ENCODE peak calls at places on chromosome 13, in six cellular contexts. One of them, this sample, is unnamed.
A peak's percentile ranks its signal among the peaks of the same experiment; 100 is the strongest.

GRCh38 chr13:50156140-50156539 is 140.9 kb downstream of the KCNRG start:
- DNase-seq in PC-3: no peak
- DNase-seq in fibroblast of the aortic adventitia: peak; percentile 67
- DNase-seq in foreskin keratinocyte: peak; percentile 44
- DNase-seq in brain microvascular endothelial cell: peak; percentile 64
- DNase-seq in omental fat pad: no peak
- DNase-seq in this sample: no peak

GRCh38 chr13:48160879-48161278 is 66.0 kb upstream of the MED4 start:
- DNase-seq in PC-3: peak; percentile 44
- DNase-seq in fibroblast of the aortic adventitia: peak; percentile 67
- DNase-seq in foreskin keratinocyte: peak; percentile 76
- DNase-seq in brain microvascular endothelial cell: peak; percentile 18
- DNase-seq in omental fat pad: no peak
- DNase-seq in this sample: no peak

GRCh38 chr13:33363328-33363727 is 77.8 kb upstream of the STARD13 start:
- DNase-seq in PC-3: no peak
- DNase-seq in fibroblast of the aortic adventitia: no peak
- DNase-seq in foreskin keratinocyte: no peak
- DNase-seq in brain microvascular endothelial cell: no peak
- DNase-seq in omental fat pad: no peak
- DNase-seq in this sample: no peak

GRCh38 chr13:109818136-109818535 is 31.8 kb upstream of the IRS2 start:
- DNase-seq in PC-3: no peak
- DNase-seq in fibroblast of the aortic adventitia: no peak
- DNase-seq in foreskin keratinocyte: peak; percentile 82
- DNase-seq in brain microvascular endothelial cell: no peak
- DNase-seq in omental fat pad: no peak
- DNase-seq in this sample: no peak

GRCh38 chr13:51105046-51105445 is 6.0 kb downstream of the C13orf42 start:
- DNase-seq in PC-3: no peak
- DNase-seq in fibroblast of the aortic adventitia: no peak
- DNase-seq in foreskin keratinocyte: no peak
- DNase-seq in brain microvascular endothelial cell: no peak
- DNase-seq in omental fat pad: no peak
- DNase-seq in this sample: no peak

GRCh38 chr13:23433171-23434153 is at the start of gene SACS:
- DNase-seq in PC-3: peak; percentile 17
- DNase-seq in fibroblast of the aortic adventitia: peak; percentile 19
- DNase-seq in foreskin keratinocyte: no peak
- DNase-seq in brain microvascular endothelial cell: peak; percentile 55
- DNase-seq in omental fat pad: no peak
- DNase-seq in this sample: peak; percentile 78

GRCh38 chr13:51726446-51727185 is 77.3 kb downstream of the DHRS12 start:
- DNase-seq in PC-3: no peak
- DNase-seq in fibroblast of the aortic adventitia: peak; percentile 95
- DNase-seq in foreskin keratinocyte: no peak
- DNase-seq in brain microvascular endothelial cell: no peak
- DNase-seq in omental fat pad: no peak
- DNase-seq in this sample: no peak

GRCh38 chr13:29594310-29594709 is 1.2 kb downstream of the SLC7A1 start:
- DNase-seq in PC-3: peak; percentile 68
- DNase-seq in fibroblast of the aortic adventitia: peak; percentile 79
- DNase-seq in foreskin keratinocyte: peak; percentile 92
- DNase-seq in brain microvascular endothelial cell: peak; percentile 84
- DNase-seq in omental fat pad: no peak
- DNase-seq in this sample: peak; percentile 37

GRCh38 chr13:77139311-77139710 is 112.4 kb upstream of the FBXL3 start:
- DNase-seq in PC-3: no peak
- DNase-seq in fibroblast of the aortic adventitia: no peak
- DNase-seq in foreskin keratinocyte: no peak
- DNase-seq in brain microvascular endothelial cell: peak; percentile 7
- DNase-seq in omental fat pad: no peak
- DNase-seq in this sample: no peak

GRCh38 chr13:75713852-75714251 is 77.7 kb downstream of the LMO7 start:
- DNase-seq in PC-3: no peak
- DNase-seq in fibroblast of the aortic adventitia: no peak
- DNase-seq in foreskin keratinocyte: no peak
- DNase-seq in brain microvascular endothelial cell: no peak
- DNase-seq in omental fat pad: no peak
- DNase-seq in this sample: no peak

GRCh38 chr13:47397739-47398138 is 500.9 kb upstream of the HTR2A start:
- DNase-seq in PC-3: peak; percentile 65
- DNase-seq in fibroblast of the aortic adventitia: peak; percentile 80
- DNase-seq in foreskin keratinocyte: peak; percentile 59
- DNase-seq in brain microvascular endothelial cell: peak; percentile 51
- DNase-seq in omental fat pad: no peak
- DNase-seq in this sample: no peak

GRCh38 chr13:46170687-46171086 is 11.3 kb downstream of the LCP1 start:
- DNase-seq in PC-3: no peak
- DNase-seq in fibroblast of the aortic adventitia: no peak
- DNase-seq in foreskin keratinocyte: no peak
- DNase-seq in brain microvascular endothelial cell: no peak
- DNase-seq in omental fat pad: no peak
- DNase-seq in this sample: no peak

GRCh38 chr13:109783815-109784589 is 2.4 kb downstream of the IRS2 start:
- DNase-seq in PC-3: no peak
- DNase-seq in fibroblast of the aortic adventitia: no peak
- DNase-seq in foreskin keratinocyte: no peak
- DNase-seq in brain microvascular endothelial cell: no peak
- DNase-seq in omental fat pad: no peak
- DNase-seq in this sample: peak; percentile 41

GRCh38 chr13:50826035-50826434 is 17.5 kb downstream of the DLEU7 start:
- DNase-seq in PC-3: no peak
- DNase-seq in fibroblast of the aortic adventitia: no peak
- DNase-seq in foreskin keratinocyte: no peak
- DNase-seq in brain microvascular endothelial cell: no peak
- DNase-seq in omental fat pad: no peak
- DNase-seq in this sample: no peak

GRCh38 chr13:100674363-100674847 is at the start of gene TMTC4:
- DNase-seq in PC-3: no peak
- DNase-seq in fibroblast of the aortic adventitia: no peak
- DNase-seq in foreskin keratinocyte: no peak
- DNase-seq in brain microvascular endothelial cell: no peak
- DNase-seq in omental fat pad: no peak
- DNase-seq in this sample: peak; percentile 69

GRCh38 chr13:69477451-69477850 is 630.2 kb upstream of the ATXN8OS start:
- DNase-seq in PC-3: no peak
- DNase-seq in fibroblast of the aortic adventitia: no peak
- DNase-seq in foreskin keratinocyte: no peak
- DNase-seq in brain microvascular endothelial cell: no peak
- DNase-seq in omental fat pad: no peak
- DNase-seq in this sample: no peak
- TF ChIP-seq CTCF in PC-3: no peak
- TF ChIP-seq CTCF in fibroblast of the aortic adventitia: no peak
- TF ChIP-seq CTCF in foreskin keratinocyte: no peak
- TF ChIP-seq CTCF in brain microvascular endothelial cell: no peak
- TF ChIP-seq CTCF in omental fat pad: no peak
- TF ChIP-seq CTCF in this sample: no peak

GRCh38 chr13:98761126-98761978 is 8.9 kb upstream of the SLC15A1 start:
- DNase-seq in PC-3: no peak
- DNase-seq in fibroblast of the aortic adventitia: peak; percentile 70
- DNase-seq in foreskin keratinocyte: peak; percentile 42
- DNase-seq in brain microvascular endothelial cell: peak; percentile 54
- DNase-seq in omental fat pad: no peak
- DNase-seq in this sample: no peak
- TF ChIP-seq CTCF in PC-3: no peak
- TF ChIP-seq CTCF in fibroblast of the aortic adventitia: peak; percentile 13
- TF ChIP-seq CTCF in foreskin keratinocyte: peak; percentile 21
- TF ChIP-seq CTCF in brain microvascular endothelial cell: no peak
- TF ChIP-seq CTCF in omental fat pad: no peak
- TF ChIP-seq CTCF in this sample: no peak

GRCh38 chr13:81540777-81541176 is 1199.9 kb upstream of the SPRY2 start:
- DNase-seq in PC-3: peak; percentile 3
- DNase-seq in fibroblast of the aortic adventitia: no peak
- DNase-seq in foreskin keratinocyte: no peak
- DNase-seq in brain microvascular endothelial cell: no peak
- DNase-seq in omental fat pad: no peak
- DNase-seq in this sample: no peak
- TF ChIP-seq CTCF in PC-3: peak; percentile 61
- TF ChIP-seq CTCF in fibroblast of the aortic adventitia: no peak
- TF ChIP-seq CTCF in foreskin keratinocyte: peak; percentile 48
- TF ChIP-seq CTCF in brain microvascular endothelial cell: peak; percentile 8
- TF ChIP-seq CTCF in omental fat pad: no peak
- TF ChIP-seq CTCF in this sample: peak; percentile 71

GRCh38 chr13:73173160-73173905 is 114.5 kb downstream of the KLF5 start:
- DNase-seq in PC-3: peak; percentile 55
- DNase-seq in fibroblast of the aortic adventitia: no peak
- DNase-seq in foreskin keratinocyte: no peak
- DNase-seq in brain microvascular endothelial cell: no peak
- DNase-seq in omental fat pad: no peak
- DNase-seq in this sample: no peak

GRCh38 chr13:73171242-73171641 is 112.4 kb downstream of the KLF5 start:
- DNase-seq in PC-3: peak; percentile 93
- DNase-seq in fibroblast of the aortic adventitia: no peak
- DNase-seq in foreskin keratinocyte: peak; percentile 73
- DNase-seq in brain microvascular endothelial cell: no peak
- DNase-seq in omental fat pad: no peak
- DNase-seq in this sample: no peak

GRCh38 chr13:73169971-73170370 is 111.2 kb downstream of the KLF5 start:
- DNase-seq in PC-3: no peak
- DNase-seq in fibroblast of the aortic adventitia: no peak
- DNase-seq in foreskin keratinocyte: peak; percentile 61
- DNase-seq in brain microvascular endothelial cell: no peak
- DNase-seq in omental fat pad: no peak
- DNase-seq in this sample: no peak

GRCh38 chr13:73174521-73175010 is 115.8 kb downstream of the KLF5 start:
- DNase-seq in PC-3: no peak
- DNase-seq in fibroblast of the aortic adventitia: no peak
- DNase-seq in foreskin keratinocyte: no peak
- DNase-seq in brain microvascular endothelial cell: no peak
- DNase-seq in omental fat pad: no peak
- DNase-seq in this sample: no peak

DNA sequence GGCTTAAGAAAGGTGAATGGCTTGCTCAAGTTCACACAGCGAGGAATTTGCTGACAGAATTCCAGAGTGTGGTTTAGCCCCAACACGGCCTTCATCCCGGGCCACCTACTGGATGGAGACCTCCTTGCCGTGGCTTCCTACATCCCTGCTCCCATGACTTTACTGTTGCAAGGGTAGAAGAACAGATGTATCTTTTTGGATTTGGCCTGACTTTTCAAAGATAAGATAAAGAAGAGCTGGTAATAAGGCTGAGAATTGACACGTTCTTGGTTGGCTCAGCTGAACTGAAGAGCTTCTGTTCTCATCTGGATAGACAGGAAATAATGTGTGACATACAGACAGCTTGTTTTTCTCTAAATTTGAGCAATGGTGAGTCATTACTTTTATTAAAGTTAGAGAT is 113.1 kb downstream of the KLF5 start:
- DNase-seq in PC-3: peak; percentile 59
- DNase-seq in fibroblast of the aortic adventitia: peak; percentile 42
- DNase-seq in foreskin keratinocyte: peak; percentile 60
- DNase-seq in brain microvascular endothelial cell: peak; percentile 14
- DNase-seq in omental fat pad: no peak
- DNase-seq in this sample: no peak
- TF ChIP-seq CTCF in PC-3: no peak
- TF ChIP-seq CTCF in fibroblast of the aortic adventitia: no peak
- TF ChIP-seq CTCF in foreskin keratinocyte: peak; percentile 7
- TF ChIP-seq CTCF in brain microvascular endothelial cell: peak; percentile 43
- TF ChIP-seq CTCF in omental fat pad: no peak
- TF ChIP-seq CTCF in this sample: no peak

GRCh38 chr13:21058361-21058760 is 3.0 kb downstream of the LATS2 start:
- DNase-seq in PC-3: peak; percentile 58
- DNase-seq in fibroblast of the aortic adventitia: peak; percentile 63
- DNase-seq in foreskin keratinocyte: no peak
- DNase-seq in brain microvascular endothelial cell: no peak
- DNase-seq in omental fat pad: no peak
- DNase-seq in this sample: no peak

GRCh38 chr13:21060827-21061076 is 634 bp downstream of the LATS2 start:
- DNase-seq in PC-3: no peak
- DNase-seq in fibroblast of the aortic adventitia: no peak
- DNase-seq in foreskin keratinocyte: no peak
- DNase-seq in brain microvascular endothelial cell: no peak
- DNase-seq in omental fat pad: no peak
- DNase-seq in this sample: no peak

GRCh38 chr13:21063031-21063430 is 1.6 kb upstream of the LATS2 start:
- DNase-seq in PC-3: no peak
- DNase-seq in fibroblast of the aortic adventitia: no peak
- DNase-seq in foreskin keratinocyte: no peak
- DNase-seq in brain microvascular endothelial cell: no peak
- DNase-seq in omental fat pad: no peak
- DNase-seq in this sample: no peak

GRCh38 chr13:21060063-21060826 is 1.1 kb downstream of the LATS2 start:
- DNase-seq in PC-3: peak; percentile 33
- DNase-seq in fibroblast of the aortic adventitia: peak; percentile 57
- DNase-seq in foreskin keratinocyte: no peak
- DNase-seq in brain microvascular endothelial cell: no peak
- DNase-seq in omental fat pad: no peak
- DNase-seq in this sample: peak; percentile 32

DNA sequence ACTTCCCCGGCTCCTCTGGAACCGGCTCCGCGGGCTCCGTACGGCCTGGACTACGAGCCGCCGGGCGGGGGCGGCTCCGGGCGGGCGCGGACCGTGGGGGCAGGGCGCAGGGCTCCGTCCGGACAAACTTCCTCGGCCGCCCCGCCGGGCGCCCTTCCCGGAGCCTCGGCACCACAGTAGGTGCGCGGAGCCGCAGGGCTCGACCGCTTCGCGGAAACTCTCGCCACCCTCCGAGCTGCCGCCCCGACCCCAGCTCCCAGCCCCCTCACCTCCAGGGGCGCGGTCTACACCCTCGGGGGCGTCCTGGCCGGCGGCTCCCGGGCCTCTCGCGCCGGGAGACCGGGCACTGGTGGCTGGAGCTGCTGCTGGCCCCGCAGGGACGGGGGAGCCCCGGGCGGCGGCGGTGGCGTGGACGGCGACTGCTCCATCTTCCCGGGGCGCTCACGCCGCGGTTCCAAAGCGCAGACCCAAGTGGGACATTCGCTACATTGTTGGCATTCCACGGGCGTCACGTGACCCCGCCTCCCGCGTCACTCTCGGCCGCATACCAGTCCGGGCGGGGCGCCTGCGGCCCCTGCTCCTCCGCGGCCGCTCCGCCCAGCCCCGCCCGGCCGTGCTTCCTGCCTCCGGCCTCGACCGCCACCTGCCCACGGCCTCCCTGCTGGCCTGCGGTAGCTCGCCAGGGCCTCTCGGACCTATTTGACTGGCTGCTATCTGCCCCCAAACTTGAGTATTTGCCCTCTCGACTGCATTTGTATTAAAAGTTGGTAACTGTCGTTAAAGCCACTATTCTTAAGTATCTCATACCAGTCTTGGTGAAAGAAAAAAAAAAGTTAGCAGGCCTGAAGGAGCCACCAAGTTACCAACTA is at the start of gene LATS2:
- DNase-seq in PC-3: peak; percentile 94
- DNase-seq in fibroblast of the aortic adventitia: peak; percentile 94
- DNase-seq in foreskin keratinocyte: peak; percentile 81
- DNase-seq in brain microvascular endothelial cell: peak; percentile 95
- DNase-seq in omental fat pad: peak; percentile 95
- DNase-seq in this sample: peak; percentile 82
- TF ChIP-seq CTCF in PC-3: no peak
- TF ChIP-seq CTCF in fibroblast of the aortic adventitia: peak; percentile 14
- TF ChIP-seq CTCF in foreskin keratinocyte: peak; percentile 33
- TF ChIP-seq CTCF in brain microvascular endothelial cell: peak; percentile 17
- TF ChIP-seq CTCF in omental fat pad: no peak
- TF ChIP-seq CTCF in this sample: no peak

GRCh38 chr13:97394542-97394941 is 39.4 kb upstream of the RAP2A start:
- DNase-seq in PC-3: no peak
- DNase-seq in fibroblast of the aortic adventitia: no peak
- DNase-seq in foreskin keratinocyte: no peak
- DNase-seq in brain microvascular endothelial cell: no peak
- DNase-seq in omental fat pad: no peak
- DNase-seq in this sample: no peak
- TF ChIP-seq CTCF in PC-3: no peak
- TF ChIP-seq CTCF in fibroblast of the aortic adventitia: no peak
- TF ChIP-seq CTCF in foreskin keratinocyte: no peak
- TF ChIP-seq CTCF in brain microvascular endothelial cell: no peak
- TF ChIP-seq CTCF in omental fat pad: no peak
- TF ChIP-seq CTCF in this sample: no peak

This sample was measured in glutamatergic neuron.